ENCODE peak calls at places on chromosome 19, in ten cellular contexts. F is AG10803, T is left lung, N is neural progenitor cell, K is A673, Y is tibial artery, C is astrocyte of the spinal cord, P is right lobe of liver, A is fibroblast of lung, I is PC-3. Z is an unnamed sample.

GRCh38 chr19:2392366-2392765 is 32.3 kb downstream of the TMPRSS9 start:
- DNase-seq in Y (no peak), K (no peak), I (no peak), P (no peak), A (no peak), T (no peak), F (no peak), N (no peak), C (no peak), Z (no peak)

GRCh38 chr19:33206261-33207039 is 12.3 kb downstream of the LRP3 start:
- DNase-seq in Y (no peak), T (no peak), C (no peak), I (no peak), F (no peak), A (no peak), N (no peak), K (no peak), P (no peak), Z (no peak)

GRCh38 chr19:14686411-14686810 is 3.4 kb upstream of the ZNF333 start:
- DNase-seq in I (peak; percentile 62), K (peak; percentile 36), T (no peak), Y (no peak), P (no peak), F (peak; percentile 3), C (peak; percentile 13), N (peak; percentile 8), A (no peak), Z (peak; percentile 1)

GRCh38 chr19:1796395-1797142 is 15.5 kb downstream of the ATP8B3 start:
- DNase-seq in I (no peak), C (no peak), A (no peak), P (no peak), N (no peak), F (no peak), Y (no peak), T (no peak), K (no peak), Z (no peak)

GRCh38 chr19:6423499-6424189 is 967 bp downstream of the KHSRP start:
- DNase-seq in K (peak; percentile 61), I (peak; percentile 50), P (no peak), Y (no peak), F (peak; percentile 47), N (peak; percentile 75), C (peak; percentile 37), A (peak; percentile 42), T (no peak), Z (peak; percentile 44)

GRCh38 chr19:55251296-55252081 is 7.3 kb downstream of the PPP6R1 start:
- DNase-seq in C (peak; percentile 14), I (peak; percentile 87), T (no peak), K (no peak), N (no peak), Y (no peak), P (no peak), A (peak; percentile 67), F (no peak), Z (no peak)

GRCh38 chr19:12774588-12775555 is at the start of gene HOOK2:
- DNase-seq in A (no peak), C (no peak), T (peak; percentile 93), K (no peak), N (peak; percentile 37), P (peak; percentile 81), I (peak; percentile 97), Y (peak; percentile 80), F (no peak), Z (no peak)

GRCh38 chr19:10915511-10916091 is 12.8 kb downstream of the YIPF2 start:
- DNase-seq in T (no peak), A (peak; percentile 81), Y (no peak), P (no peak), C (peak; percentile 74), F (peak; percentile 97), K (no peak), I (peak; percentile 88), N (no peak), Z (peak; percentile 98)

GRCh38 chr19:5618591-5618990 is 4.0 kb downstream of the SAFB2 start:
- DNase-seq in A (no peak), I (no peak), F (no peak), T (no peak), Y (no peak), K (no peak), C (no peak), P (no peak), N (no peak), Z (no peak)

GRCh38 chr19:1748115-1748702 is 5.1 kb upstream of the ONECUT3 start:
- DNase-seq in I (no peak), K (no peak), P (no peak), A (no peak), F (no peak), Y (no peak), N (no peak), C (no peak), T (no peak), Z (no peak)

GRCh38 chr19:4523306-4524110 is 5.2 kb upstream of the PLIN4 start:
- DNase-seq in F (peak; percentile 21), Y (no peak), A (peak; percentile 12), I (peak; percentile 61), P (peak; percentile 74), T (peak; percentile 67), N (peak; percentile 37), K (no peak), C (no peak), Z (no peak)

GRCh38 chr19:17974551-17974950 is 7.6 kb downstream of the KCNN1 start:
- DNase-seq in Y (no peak), A (no peak), K (no peak), I (no peak), N (no peak), P (no peak), F (no peak), T (no peak), C (no peak), Z (no peak)

DNA sequence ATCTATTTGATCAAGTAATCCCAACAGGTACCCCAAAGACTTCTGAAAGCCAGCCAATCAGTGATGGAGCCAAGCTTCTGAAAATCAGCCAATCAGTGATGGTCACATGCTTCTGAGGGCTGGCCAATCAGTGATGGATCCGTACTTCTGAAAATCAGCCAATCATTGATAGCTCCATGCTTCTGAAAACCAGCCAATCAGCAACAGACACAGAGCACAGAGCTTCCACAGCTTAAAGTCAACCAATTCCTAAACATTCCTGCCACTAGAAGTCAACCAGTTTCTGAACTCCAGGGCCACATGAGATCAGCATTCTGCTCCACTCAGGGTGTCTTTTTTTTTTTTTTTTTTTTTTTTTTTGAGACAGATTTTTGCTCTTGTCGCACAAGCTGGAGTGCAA is 8.2 kb upstream of the HSD17B14 start:
- DNase-seq in P (no peak), K (peak; percentile 52), N (peak; percentile 34), C (peak; percentile 29), Y (no peak), T (no peak), F (peak; percentile 71), A (peak; percentile 50), I (peak; percentile 39), Z (peak; percentile 56)
- TF ChIP-seq CTCF in P (no peak), K (no peak), N (no peak), C (no peak), Y (no peak), T (no peak), F (peak; percentile 38), A (peak; percentile 8), I (no peak), Z (no peak)

GRCh38 chr19:45681391-45682015 is 10.2 kb downstream of the SNRPD2 start:
- DNase-seq in P (peak; percentile 86), T (peak; percentile 87), F (peak; percentile 76), Y (peak; percentile 93), N (peak; percentile 85), A (peak; percentile 69), K (peak; percentile 79), C (peak; percentile 78), I (peak; percentile 90), Z (peak; percentile 72)

GRCh38 chr19:45682908-45683307 is 8.8 kb downstream of the SNRPD2 start:
- DNase-seq in Y (no peak), C (no peak), K (no peak), T (no peak), I (no peak), A (no peak), F (no peak), N (no peak), P (no peak), Z (no peak)

GRCh38 chr19:45676851-45677263 is 8.8 kb downstream of the GIPR start:
- DNase-seq in T (peak; percentile 44), Y (no peak), P (peak; percentile 34), K (no peak), I (no peak), F (no peak), C (no peak), N (no peak), A (no peak), Z (no peak)

GRCh38 chr19:45682117-45682516 is 9.6 kb downstream of the SNRPD2 start:
- DNase-seq in Y (no peak), P (no peak), I (no peak), A (no peak), T (no peak), K (no peak), N (no peak), C (no peak), F (no peak), Z (no peak)

GRCh38 chr19:45677351-45678230 is 9.6 kb downstream of the GIPR start:
- DNase-seq in I (peak; percentile 92), C (peak; percentile 57), T (peak; percentile 91), F (peak; percentile 58), N (peak; percentile 94), A (peak; percentile 69), Y (peak; percentile 69), P (peak; percentile 58), K (peak; percentile 97), Z (peak; percentile 72)
- H3K4me3 ChIP-seq in I (peak overlapping the region; percentile 68), C (peak overlapping the region; percentile 12), T (peak overlapping the region; percentile 34), F (peak overlapping the region; percentile 5), N (peak overlapping the region; percentile 45), A (peak overlapping the region; percentile 34), Y (peak overlapping the region; percentile 27), P (no peak overlapping the region), K (peak overlapping the region; percentile 42), Z (peak overlapping the region; percentile 25)

GRCh38 chr19:23070353-23070781 is 46.5 kb upstream of the ZNF730 start:
- DNase-seq in I (no peak), A (peak; percentile 17), N (no peak), Y (no peak), C (peak; percentile 38), T (no peak), F (peak; percentile 30), K (peak; percentile 14), P (no peak), Z (peak; percentile 23)
- TF ChIP-seq CTCF in I (peak; percentile 15), A (peak; percentile 33), N (no peak), Y (peak; percentile 34), C (peak; percentile 57), T (peak; percentile 28), F (peak; percentile 44), K (peak; percentile 24), P (no peak), Z (peak; percentile 53)

DNA sequence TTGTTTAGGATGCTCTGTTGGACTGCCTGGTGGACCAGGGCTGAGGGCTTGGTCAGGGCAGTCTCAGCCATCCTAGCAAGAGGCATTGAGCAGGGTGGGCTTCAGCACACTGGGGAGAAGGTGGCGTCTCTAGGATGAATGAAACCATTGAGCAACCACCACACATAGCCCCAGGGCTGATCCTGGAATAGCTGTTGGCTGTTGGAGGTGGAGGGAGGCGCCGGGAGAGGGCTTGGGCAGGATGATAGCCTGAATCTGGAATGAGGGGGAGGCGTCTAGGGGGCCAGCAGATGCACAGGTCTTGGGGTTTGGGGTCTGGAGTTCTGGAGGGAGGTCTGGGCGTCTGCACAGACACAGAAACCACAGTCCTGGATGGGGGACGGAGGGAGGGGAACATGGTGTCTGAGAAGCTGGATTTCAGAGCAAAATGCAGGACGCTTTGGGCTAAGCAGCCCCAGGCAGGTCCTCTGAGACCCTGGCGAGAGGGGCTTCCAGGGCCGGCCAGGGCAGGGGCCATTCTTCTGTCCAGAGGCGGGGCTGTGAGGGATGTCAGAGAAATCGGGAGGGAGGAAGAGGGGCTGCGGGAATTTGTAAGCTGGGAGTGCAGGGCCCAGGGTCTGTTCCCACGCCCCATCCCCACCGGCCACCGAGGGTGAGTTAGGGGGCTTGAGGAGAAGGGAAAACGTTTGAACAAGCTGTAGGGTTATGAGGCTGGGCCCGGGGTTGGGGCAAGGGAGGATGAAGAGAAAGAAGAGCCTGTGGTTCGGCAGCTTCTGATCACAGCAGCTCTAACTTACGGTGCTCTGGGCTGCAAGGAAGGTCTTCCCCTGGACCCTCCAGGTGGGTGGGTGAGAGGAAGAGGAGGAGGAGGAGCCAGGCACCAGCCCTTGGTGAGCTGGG is 5.2 kb downstream of the TRAPPC5 start:
- DNase-seq in C (no peak), A (no peak), I (no peak), F (no peak), N (no peak), T (no peak), K (no peak), Y (no peak), P (no peak), Z (peak; percentile 54)
- H3K4me3 ChIP-seq in C (no peak overlapping the region), A (no peak overlapping the region), I (no peak overlapping the region), F (no peak overlapping the region), N (no peak overlapping the region), T (no peak overlapping the region), K (no peak overlapping the region), Y (no peak overlapping the region), P (no peak overlapping the region), Z (no peak overlapping the region)

Z was measured in foreskin fibroblast.